ENCODE peak calls at places on chromosomes 6 and 20, in ten cellular contexts. U is activated B cell treated with CpG ODN at 0.5 μM for 24 hours; O is fibroblast of the aortic adventitia; I is kidney epithelial cell; M is uterus; G is fibroblast of pulmonary artery; D is OCI-LY7; K is A673; S is CD8-positive, alpha-beta T cell; J is AG04450. C is an unnamed sample.
A peak's percentile ranks its signal among the peaks of the same experiment; 100 is the strongest.

GRCh38 chr6:158061709-158062461 is 80.2 kb downstream of the SYNJ2 start:
- DNase-seq in U (no peak), O (no peak), I (no peak), M (no peak), G (peak; percentile 36), D (no peak), K (peak; percentile 33), S (no peak), J (no peak), C (no peak)

GRCh38 chr6:107320126-107320525 is 139.2 kb downstream of the PDSS2 start:
- DNase-seq in U (no peak), O (peak; percentile 45), I (no peak), M (no peak), G (peak; percentile 24), D (no peak), K (no peak), S (no peak), J (no peak), C (no peak)

GRCh38 chr6:158372570-158372969 is 60.3 kb downstream of the TULP4 start:
- DNase-seq in U (no peak), O (no peak), I (no peak), M (no peak), G (no peak), D (no peak), K (no peak), S (no peak), J (no peak), C (no peak)

GRCh38 chr6:46302176-46302575 is 131.4 kb upstream of the ENPP5 start:
- DNase-seq in U (no peak), O (no peak), I (no peak), M (no peak), G (no peak), D (no peak), K (no peak), S (no peak), J (no peak), C (no peak)

GRCh38 chr6:103002282-103002681 is 1608.8 kb downstream of the GRIK2 start:
- DNase-seq in U (no peak), O (no peak), I (no peak), M (no peak), G (no peak), D (no peak), K (peak; percentile 35), S (no peak), J (no peak), C (peak; percentile 13)

GRCh38 chr6:2866183-2866846 is 24.7 kb upstream of the SERPINB1 start:
- DNase-seq in U (no peak), O (no peak), I (no peak), M (no peak), G (no peak), D (no peak), K (no peak), S (no peak), J (no peak), C (no peak)

GRCh38 chr6:56259682-56260081 is 12.3 kb upstream of the COL21A1 start:
- DNase-seq in U (no peak), O (peak; percentile 73), I (no peak), M (no peak), G (peak; percentile 71), D (no peak), K (peak; percentile 93), S (no peak), J (no peak), C (peak; percentile 72)

GRCh38 chr6:16544521-16544920 is 216.7 kb downstream of the ATXN1 start:
- DNase-seq in U (no peak), O (no peak), I (no peak), M (no peak), G (no peak), D (no peak), K (no peak), S (no peak), J (no peak), C (no peak)

GRCh38 chr20:63416631-63417030 is 55.5 kb upstream of the CHRNA4 start:
- DNase-seq in U (no peak), O (no peak), I (no peak), M (no peak), G (no peak), D (no peak), K (no peak), S (no peak), J (no peak), C (no peak)

GRCh38 chr6:20652691-20653479 is 118.6 kb downstream of the CDKAL1 start:
- DNase-seq in U (no peak), O (peak; percentile 38), I (peak; percentile 39), M (no peak), G (peak; percentile 75), D (no peak), K (peak; percentile 35), S (no peak), J (no peak), C (no peak)

GRCh38 chr6:125791151-125791819 is 525 bp downstream of the NCOA7 start:
- DNase-seq in U (no peak), O (peak; percentile 72), I (no peak), M (no peak), G (peak; percentile 74), D (peak; percentile 76), K (peak; percentile 66), S (peak; percentile 44), J (no peak), C (peak; percentile 64)

GRCh38 chr6:35719830-35720733 is 16.8 kb upstream of the ARMC12 start:
- DNase-seq in U (peak; percentile 44), O (no peak), I (no peak), M (no peak), G (peak; percentile 69), D (peak; percentile 83), K (peak; percentile 32), S (no peak), J (no peak), C (no peak)

DNA sequence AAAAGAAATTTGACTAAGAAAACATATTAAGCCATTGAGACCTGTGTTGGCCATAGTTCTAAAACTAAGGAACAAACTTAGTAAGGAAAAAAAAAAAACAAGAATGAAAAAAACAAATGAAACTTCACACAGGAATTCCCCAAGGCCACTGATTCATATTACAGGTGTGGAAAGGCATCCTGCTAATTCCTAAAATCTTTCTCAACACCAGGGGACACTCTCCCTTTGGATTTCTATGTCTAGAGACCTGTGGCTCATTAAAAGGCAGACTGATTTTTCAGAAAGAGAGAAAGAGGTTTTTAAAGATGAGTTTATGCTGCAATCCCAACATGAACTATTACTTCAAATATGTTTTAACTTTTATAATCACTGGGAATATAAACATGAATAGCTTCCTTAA is at the start of gene OR12D1:
- DNase-seq in U (no peak), O (no peak), I (no peak), M (no peak), G (no peak), D (no peak), K (no peak), S (no peak), J (no peak), C (peak; percentile 40)
- TF ChIP-seq CTCF in U (no peak), O (no peak), I (peak; percentile 26), M (no peak), G (no peak), D (no peak), K (no peak), S (no peak), J (no peak), C (peak; percentile 23)

GRCh38 chr6:90178294-90178678 is 118.4 kb downstream of the BACH2 start:
- DNase-seq in U (no peak), O (no peak), I (no peak), M (no peak), G (no peak), D (no peak), K (no peak), S (no peak), J (peak; percentile 24), C (no peak)
- TF ChIP-seq CTCF in U (no peak), O (no peak), I (no peak), M (no peak), G (no peak), D (no peak), K (no peak), S (no peak), J (no peak), C (no peak)

DNA sequence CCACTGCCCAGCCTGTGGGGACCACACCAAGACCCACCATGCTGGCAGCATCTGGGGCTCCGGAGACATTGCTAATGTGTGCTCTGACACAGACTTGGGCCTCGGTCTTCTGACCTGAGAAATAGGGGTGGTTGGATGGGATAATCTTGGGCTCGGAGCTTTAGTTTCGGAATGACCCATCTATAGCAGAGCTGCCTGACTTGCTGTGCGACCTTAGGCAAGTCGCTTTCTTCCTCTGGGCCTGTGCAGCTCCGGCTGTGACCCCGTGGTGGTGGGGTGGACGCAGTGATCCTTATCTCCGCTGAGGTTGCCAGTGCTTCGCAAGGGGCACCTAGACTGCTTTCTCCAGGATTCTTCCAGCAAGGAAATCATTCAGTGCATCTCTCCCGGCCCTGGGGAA is 43.7 kb downstream of the CEBPB start:
- DNase-seq in U (no peak), O (no peak), I (no peak), M (no peak), G (no peak), D (no peak), K (no peak), S (no peak), J (no peak), C (no peak)
- TF ChIP-seq CTCF in U (no peak), O (no peak), I (no peak), M (no peak), G (no peak), D (no peak), K (no peak), S (no peak), J (no peak), C (no peak)

GRCh38 chr20:48230251-48230650 is 445.0 kb upstream of the SULF2 start:
- DNase-seq in U (no peak), O (no peak), I (no peak), M (no peak), G (no peak), D (no peak), K (peak; percentile 25), S (no peak), J (no peak), C (no peak)

GRCh38 chr20:48236001-48236400 is 450.7 kb upstream of the SULF2 start:
- DNase-seq in U (no peak), O (no peak), I (no peak), M (no peak), G (no peak), D (no peak), K (no peak), S (no peak), J (no peak), C (no peak)

GRCh38 chr20:48227381-48227780 is 442.1 kb upstream of the SULF2 start:
- DNase-seq in U (no peak), O (no peak), I (no peak), M (no peak), G (no peak), D (no peak), K (no peak), S (no peak), J (no peak), C (no peak)

GRCh38 chr20:48234951-48235350 is 449.7 kb upstream of the SULF2 start:
- DNase-seq in U (no peak), O (no peak), I (no peak), M (no peak), G (no peak), D (no peak), K (no peak), S (no peak), J (no peak), C (no peak)

DNA sequence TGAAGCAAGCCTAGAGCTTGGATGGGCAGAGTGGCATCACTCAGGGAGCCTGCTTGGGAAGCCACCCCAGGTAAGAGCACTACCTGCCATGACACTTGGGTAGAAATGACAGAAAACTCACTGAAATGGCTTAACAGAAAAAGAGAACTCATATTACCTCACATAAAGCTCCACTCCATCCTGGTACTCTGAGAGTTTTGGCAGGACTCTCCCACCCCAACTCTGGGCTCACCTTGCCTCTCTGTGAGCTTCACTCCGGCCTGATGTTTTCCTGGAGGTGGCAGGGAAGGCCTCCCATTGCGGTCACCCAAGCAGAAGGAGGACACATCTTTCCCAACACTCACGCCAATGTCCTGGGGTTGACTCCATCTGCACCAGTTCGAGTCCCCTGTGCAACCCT is 446.0 kb upstream of the SULF2 start:
- DNase-seq in U (no peak), O (no peak), I (no peak), M (no peak), G (no peak), D (no peak), K (no peak), S (no peak), J (no peak), C (no peak)
- TF ChIP-seq CTCF in U (no peak), O (no peak), I (no peak), M (no peak), G (no peak), D (no peak), K (no peak), S (no peak), J (no peak), C (no peak)

C was measured in MCF 10A.